ENCODE peak calls at places on chromosomes 6 and 20, in six cellular contexts. One of them, this sample, is unnamed.

GRCh38 chr6:2480267-2480966 is 235.0 kb upstream of the GMDS start:
- DNase-seq in nucleus accumbens: peak; percentile 11
- DNase-seq in stimulated activated CD4-positive, alpha-beta T cell treated with anti-CD3 and anti-CD28 coated beads, Interleukin-1b, Interleukin-23, amount 100 ng/mL, for 24 hours: no peak
- DNase-seq in AML-193: peak; percentile 90
- DNase-seq in ELR: no peak
- DNase-seq in D341Med: no peak
- DNase-seq in this sample: peak; percentile 52

GRCh38 chr6:154474636-154475428 is 35.7 kb downstream of the CNKSR3 start:
- DNase-seq in nucleus accumbens: no peak
- DNase-seq in stimulated activated CD4-positive, alpha-beta T cell treated with anti-CD3 and anti-CD28 coated beads, Interleukin-1b, Interleukin-23, amount 100 ng/mL, for 24 hours: no peak
- DNase-seq in AML-193: no peak
- DNase-seq in ELR: peak; percentile 72
- DNase-seq in D341Med: no peak
- DNase-seq in this sample: no peak

GRCh38 chr6:127300411-127300810 is 33.7 kb downstream of the RNF146 start:
- DNase-seq in nucleus accumbens: no peak
- DNase-seq in stimulated activated CD4-positive, alpha-beta T cell treated with anti-CD3 and anti-CD28 coated beads, Interleukin-1b, Interleukin-23, amount 100 ng/mL, for 24 hours: no peak
- DNase-seq in AML-193: no peak
- DNase-seq in ELR: peak; percentile 93
- DNase-seq in D341Med: peak; percentile 57
- DNase-seq in this sample: no peak

GRCh38 chr6:129641344-129641743 is 68.6 kb downstream of the ARHGAP18 start:
- DNase-seq in nucleus accumbens: no peak
- DNase-seq in stimulated activated CD4-positive, alpha-beta T cell treated with anti-CD3 and anti-CD28 coated beads, Interleukin-1b, Interleukin-23, amount 100 ng/mL, for 24 hours: no peak
- DNase-seq in AML-193: no peak
- DNase-seq in ELR: peak; percentile 61
- DNase-seq in D341Med: no peak
- DNase-seq in this sample: no peak

GRCh38 chr6:170038717-170039116 is 252.2 kb downstream of the DLL1 start:
- DNase-seq in nucleus accumbens: no peak
- DNase-seq in stimulated activated CD4-positive, alpha-beta T cell treated with anti-CD3 and anti-CD28 coated beads, Interleukin-1b, Interleukin-23, amount 100 ng/mL, for 24 hours: no peak
- DNase-seq in AML-193: no peak
- DNase-seq in ELR: no peak
- DNase-seq in D341Med: no peak
- DNase-seq in this sample: no peak

GRCh38 chr6:107185570-107185969 is 70.3 kb upstream of the BEND3 start:
- DNase-seq in nucleus accumbens: no peak
- DNase-seq in stimulated activated CD4-positive, alpha-beta T cell treated with anti-CD3 and anti-CD28 coated beads, Interleukin-1b, Interleukin-23, amount 100 ng/mL, for 24 hours: no peak
- DNase-seq in AML-193: no peak
- DNase-seq in ELR: peak; percentile 3
- DNase-seq in D341Med: peak; percentile 48
- DNase-seq in this sample: no peak

GRCh38 chr6:138590796-138591709 is 91.8 kb upstream of the NHSL1 start:
- DNase-seq in nucleus accumbens: peak; percentile 14
- DNase-seq in stimulated activated CD4-positive, alpha-beta T cell treated with anti-CD3 and anti-CD28 coated beads, Interleukin-1b, Interleukin-23, amount 100 ng/mL, for 24 hours: no peak
- DNase-seq in AML-193: peak; percentile 49
- DNase-seq in ELR: peak; percentile 88
- DNase-seq in D341Med: peak; percentile 65
- DNase-seq in this sample: peak; percentile 61

GRCh38 chr6:2911171-2911570 is 8.1 kb upstream of the SERPINB9 start:
- DNase-seq in nucleus accumbens: no peak
- DNase-seq in stimulated activated CD4-positive, alpha-beta T cell treated with anti-CD3 and anti-CD28 coated beads, Interleukin-1b, Interleukin-23, amount 100 ng/mL, for 24 hours: no peak
- DNase-seq in AML-193: no peak
- DNase-seq in ELR: no peak
- DNase-seq in D341Med: no peak
- DNase-seq in this sample: no peak

GRCh38 chr20:58565461-58566175 is 50.4 kb upstream of the APCDD1L start:
- DNase-seq in nucleus accumbens: no peak
- DNase-seq in stimulated activated CD4-positive, alpha-beta T cell treated with anti-CD3 and anti-CD28 coated beads, Interleukin-1b, Interleukin-23, amount 100 ng/mL, for 24 hours: no peak
- DNase-seq in AML-193: no peak
- DNase-seq in ELR: no peak
- DNase-seq in D341Med: no peak
- DNase-seq in this sample: no peak

GRCh38 chr6:165718486-165718885 is 55.4 kb upstream of the PDE10A start:
- DNase-seq in nucleus accumbens: no peak
- DNase-seq in stimulated activated CD4-positive, alpha-beta T cell treated with anti-CD3 and anti-CD28 coated beads, Interleukin-1b, Interleukin-23, amount 100 ng/mL, for 24 hours: no peak
- DNase-seq in AML-193: no peak
- DNase-seq in ELR: no peak
- DNase-seq in D341Med: no peak
- DNase-seq in this sample: no peak

GRCh38 chr6:10521104-10521808 is at the start of gene GCNT2:
- DNase-seq in nucleus accumbens: no peak
- DNase-seq in stimulated activated CD4-positive, alpha-beta T cell treated with anti-CD3 and anti-CD28 coated beads, Interleukin-1b, Interleukin-23, amount 100 ng/mL, for 24 hours: no peak
- DNase-seq in AML-193: no peak
- DNase-seq in ELR: peak; percentile 66
- DNase-seq in D341Med: no peak
- DNase-seq in this sample: no peak

GRCh38 chr20:40286991-40287531 is 402.0 kb downstream of the MAFB start:
- DNase-seq in nucleus accumbens: peak; percentile 39
- DNase-seq in stimulated activated CD4-positive, alpha-beta T cell treated with anti-CD3 and anti-CD28 coated beads, Interleukin-1b, Interleukin-23, amount 100 ng/mL, for 24 hours: no peak
- DNase-seq in AML-193: no peak
- DNase-seq in ELR: no peak
- DNase-seq in D341Med: no peak
- DNase-seq in this sample: peak; percentile 91

GRCh38 chr20:59122377-59122932 is 41.2 kb upstream of the ZNF831 start:
- DNase-seq in nucleus accumbens: no peak
- DNase-seq in stimulated activated CD4-positive, alpha-beta T cell treated with anti-CD3 and anti-CD28 coated beads, Interleukin-1b, Interleukin-23, amount 100 ng/mL, for 24 hours: no peak
- DNase-seq in AML-193: no peak
- DNase-seq in ELR: no peak
- DNase-seq in D341Med: no peak
- DNase-seq in this sample: no peak

GRCh38 chr6:137589067-137589848 is 95.1 kb upstream of the OLIG3 start:
- DNase-seq in nucleus accumbens: no peak
- DNase-seq in stimulated activated CD4-positive, alpha-beta T cell treated with anti-CD3 and anti-CD28 coated beads, Interleukin-1b, Interleukin-23, amount 100 ng/mL, for 24 hours: no peak
- DNase-seq in AML-193: peak; percentile 53
- DNase-seq in ELR: peak; percentile 69
- DNase-seq in D341Med: peak; percentile 36
- DNase-seq in this sample: peak; percentile 83

GRCh38 chr6:134289204-134289575 is 28.7 kb downstream of the SGK1 start:
- DNase-seq in nucleus accumbens: no peak
- DNase-seq in stimulated activated CD4-positive, alpha-beta T cell treated with anti-CD3 and anti-CD28 coated beads, Interleukin-1b, Interleukin-23, amount 100 ng/mL, for 24 hours: no peak
- DNase-seq in AML-193: no peak
- DNase-seq in ELR: peak; percentile 78
- DNase-seq in D341Med: no peak
- DNase-seq in this sample: no peak

GRCh38 chr20:38725959-38726848 is 1.9 kb downstream of the SLC32A1 start:
- DNase-seq in nucleus accumbens: no peak
- DNase-seq in stimulated activated CD4-positive, alpha-beta T cell treated with anti-CD3 and anti-CD28 coated beads, Interleukin-1b, Interleukin-23, amount 100 ng/mL, for 24 hours: no peak
- DNase-seq in AML-193: no peak
- DNase-seq in ELR: peak; percentile 76
- DNase-seq in D341Med: peak; percentile 81
- DNase-seq in this sample: no peak

This sample was measured in ureter.